ENCODE peak calls at places on chromosomes 7 and 10, in ten cellular contexts. One of them, this sample, is unnamed. For H3K27me3 and H3K4me1, the result is how much of the 10 kb centered on the place peaks cover.

GRCh38 chr7:151246161-151247015 is 2.1 kb downstream of the SMARCD3 start:
- DNase-seq in H9: no peak
- DNase-seq in left lung: no peak
- DNase-seq in SJSA1: no peak
- DNase-seq in Peyer's patch: no peak
- DNase-seq in iPS DF 6.9: no peak
- DNase-seq in CD4-positive, CD25-positive, alpha-beta regulatory T cell: no peak
- DNase-seq in upper lobe of left lung: no peak
- DNase-seq in cardiac muscle cell: no peak
- DNase-seq in ascending aorta: no peak
- DNase-seq in this sample: no peak

GRCh38 chr10:102629661-102630614 is 14.3 kb upstream of the TRIM8 start:
- DNase-seq in H9: peak
- DNase-seq in SJSA1: peak
- DNase-seq in left lung: peak
- DNase-seq in upper lobe of left lung: no peak
- DNase-seq in cardiac muscle cell: peak
- DNase-seq in Peyer's patch: no peak
- DNase-seq in CD4-positive, CD25-positive, alpha-beta regulatory T cell: no peak
- DNase-seq in iPS DF 6.9: no peak
- DNase-seq in ascending aorta: no peak
- DNase-seq in this sample: no peak

GRCh38 chr7:111030358-111030735 is 60.6 kb upstream of the LRRN3 start:
- DNase-seq in left lung: no peak
- DNase-seq in Peyer's patch: no peak
- DNase-seq in CD4-positive, CD25-positive, alpha-beta regulatory T cell: no peak
- DNase-seq in iPS DF 6.9: no peak
- DNase-seq in cardiac muscle cell: no peak
- DNase-seq in H9: no peak
- DNase-seq in SJSA1: no peak
- DNase-seq in ascending aorta: no peak
- DNase-seq in upper lobe of left lung: no peak
- DNase-seq in this sample: no peak

GRCh38 chr10:58240531-58240930 is 27.2 kb downstream of the IPMK start:
- DNase-seq in H9: no peak
- DNase-seq in CD4-positive, CD25-positive, alpha-beta regulatory T cell: no peak
- DNase-seq in cardiac muscle cell: peak
- DNase-seq in iPS DF 6.9: no peak
- DNase-seq in upper lobe of left lung: no peak
- DNase-seq in left lung: no peak
- DNase-seq in Peyer's patch: no peak
- DNase-seq in SJSA1: no peak
- DNase-seq in ascending aorta: no peak
- DNase-seq in this sample: no peak

GRCh38 chr10:95755511-95756004 is 405 bp upstream of the ENTPD1 start:
- DNase-seq in Peyer's patch: peak
- DNase-seq in left lung: peak
- DNase-seq in SJSA1: no peak
- DNase-seq in cardiac muscle cell: peak
- DNase-seq in ascending aorta: peak
- DNase-seq in CD4-positive, CD25-positive, alpha-beta regulatory T cell: no peak
- DNase-seq in H9: peak
- DNase-seq in upper lobe of left lung: peak
- DNase-seq in iPS DF 6.9: no peak
- DNase-seq in this sample: peak

GRCh38 chr10:29541826-29542225 is 92.9 kb downstream of the SVIL start:
- DNase-seq in Peyer's patch: no peak
- DNase-seq in CD4-positive, CD25-positive, alpha-beta regulatory T cell: no peak
- DNase-seq in cardiac muscle cell: no peak
- DNase-seq in ascending aorta: no peak
- DNase-seq in SJSA1: no peak
- DNase-seq in H9: no peak
- DNase-seq in iPS DF 6.9: no peak
- DNase-seq in left lung: no peak
- DNase-seq in upper lobe of left lung: no peak
- DNase-seq in this sample: no peak

GRCh38 chr10:10359263-10359662 is 658.4 kb upstream of the CELF2 start:
- DNase-seq in left lung: no peak
- DNase-seq in SJSA1: no peak
- DNase-seq in Peyer's patch: no peak
- DNase-seq in H9: no peak
- DNase-seq in ascending aorta: no peak
- DNase-seq in cardiac muscle cell: no peak
- DNase-seq in iPS DF 6.9: no peak
- DNase-seq in upper lobe of left lung: no peak
- DNase-seq in CD4-positive, CD25-positive, alpha-beta regulatory T cell: no peak
- DNase-seq in this sample: no peak

GRCh38 chr7:108380527-108380926 is 75.7 kb downstream of the NRCAM start:
- DNase-seq in SJSA1: no peak
- DNase-seq in upper lobe of left lung: no peak
- DNase-seq in Peyer's patch: no peak
- DNase-seq in iPS DF 6.9: no peak
- DNase-seq in cardiac muscle cell: no peak
- DNase-seq in left lung: no peak
- DNase-seq in H9: no peak
- DNase-seq in CD4-positive, CD25-positive, alpha-beta regulatory T cell: no peak
- DNase-seq in ascending aorta: no peak
- DNase-seq in this sample: no peak

GRCh38 chr7:141590666-141591065 is 39.5 kb downstream of the AGK start:
- DNase-seq in H9: no peak
- DNase-seq in ascending aorta: no peak
- DNase-seq in SJSA1: no peak
- DNase-seq in Peyer's patch: no peak
- DNase-seq in iPS DF 6.9: no peak
- DNase-seq in upper lobe of left lung: peak
- DNase-seq in left lung: no peak
- DNase-seq in CD4-positive, CD25-positive, alpha-beta regulatory T cell: no peak
- DNase-seq in cardiac muscle cell: peak
- DNase-seq in this sample: no peak

GRCh38 chr7:47488205-47488968 is 93.5 kb downstream of the TNS3 start:
- DNase-seq in H9: no peak
- DNase-seq in cardiac muscle cell: no peak
- DNase-seq in iPS DF 6.9: no peak
- DNase-seq in ascending aorta: peak
- DNase-seq in Peyer's patch: no peak
- DNase-seq in left lung: no peak
- DNase-seq in upper lobe of left lung: no peak
- DNase-seq in CD4-positive, CD25-positive, alpha-beta regulatory T cell: no peak
- DNase-seq in SJSA1: peak
- DNase-seq in this sample: no peak

GRCh38 chr10:122139226-122139625 is 131.9 kb upstream of the BTBD16 start:
- DNase-seq in left lung: no peak
- DNase-seq in Peyer's patch: no peak
- DNase-seq in iPS DF 6.9: no peak
- DNase-seq in H9: no peak
- DNase-seq in cardiac muscle cell: no peak
- DNase-seq in CD4-positive, CD25-positive, alpha-beta regulatory T cell: no peak
- DNase-seq in ascending aorta: no peak
- DNase-seq in upper lobe of left lung: no peak
- DNase-seq in SJSA1: no peak
- DNase-seq in this sample: no peak

GRCh38 chr10:46314046-46314445 is 27.2 kb downstream of the ANTXRL start:
- DNase-seq in H9: peak
- DNase-seq in cardiac muscle cell: no peak
- DNase-seq in ascending aorta: no peak
- DNase-seq in left lung: peak
- DNase-seq in iPS DF 6.9: no peak
- DNase-seq in SJSA1: peak
- DNase-seq in CD4-positive, CD25-positive, alpha-beta regulatory T cell: no peak
- DNase-seq in Peyer's patch: peak
- DNase-seq in upper lobe of left lung: no peak
- DNase-seq in this sample: peak

GRCh38 chr10:121994429-121994881 is 5.5 kb downstream of the TACC2 start:
- DNase-seq in left lung: no peak
- DNase-seq in CD4-positive, CD25-positive, alpha-beta regulatory T cell: no peak
- DNase-seq in Peyer's patch: peak
- DNase-seq in H9: no peak
- DNase-seq in iPS DF 6.9: peak
- DNase-seq in cardiac muscle cell: no peak
- DNase-seq in upper lobe of left lung: peak
- DNase-seq in SJSA1: no peak
- DNase-seq in ascending aorta: no peak
- DNase-seq in this sample: peak

GRCh38 chr7:25122373-25122772 is 2.7 kb downstream of the CYCS start:
- DNase-seq in iPS DF 6.9: no peak
- DNase-seq in upper lobe of left lung: no peak
- DNase-seq in left lung: no peak
- DNase-seq in H9: no peak
- DNase-seq in ascending aorta: no peak
- DNase-seq in CD4-positive, CD25-positive, alpha-beta regulatory T cell: no peak
- DNase-seq in SJSA1: no peak
- DNase-seq in cardiac muscle cell: no peak
- DNase-seq in Peyer's patch: no peak
- DNase-seq in this sample: no peak

GRCh38 chr10:113121153-113121552 is 171.1 kb downstream of the TCF7L2 start:
- DNase-seq in Peyer's patch: no peak
- DNase-seq in ascending aorta: no peak
- DNase-seq in cardiac muscle cell: no peak
- DNase-seq in CD4-positive, CD25-positive, alpha-beta regulatory T cell: no peak
- DNase-seq in iPS DF 6.9: no peak
- DNase-seq in H9: no peak
- DNase-seq in upper lobe of left lung: no peak
- DNase-seq in SJSA1: no peak
- DNase-seq in left lung: no peak
- DNase-seq in this sample: no peak

DNA sequence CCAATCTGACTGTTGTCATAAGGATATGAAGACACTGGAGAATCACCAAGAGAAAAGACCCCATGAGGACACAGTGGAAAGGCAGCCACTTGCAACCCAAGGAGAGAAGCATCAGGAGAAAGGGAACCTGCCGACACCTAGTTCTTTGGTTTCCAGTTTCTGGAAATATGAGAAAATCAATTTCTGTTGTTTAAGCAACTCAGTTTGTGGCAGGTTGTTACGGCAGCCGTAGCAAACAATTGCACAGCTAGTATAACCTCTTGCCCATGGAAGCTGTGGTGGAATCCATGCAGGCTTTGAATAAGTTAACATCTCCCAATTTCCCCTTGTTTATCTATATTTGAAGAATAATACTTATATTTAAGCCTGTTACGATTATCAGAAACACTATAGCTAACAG is 1103.0 kb upstream of the PHF14 start:
- DNase-seq in upper lobe of left lung: no peak
- DNase-seq in iPS DF 6.9: no peak
- DNase-seq in CD4-positive, CD25-positive, alpha-beta regulatory T cell: no peak
- DNase-seq in SJSA1: no peak
- DNase-seq in left lung: no peak
- DNase-seq in ascending aorta: no peak
- DNase-seq in Peyer's patch: no peak
- DNase-seq in H9: no peak
- DNase-seq in cardiac muscle cell: no peak
- DNase-seq in this sample: no peak
- H3K27ac ChIP-seq in upper lobe of left lung: no peak
- H3K27ac ChIP-seq in iPS DF 6.9: no peak
- H3K27ac ChIP-seq in CD4-positive, CD25-positive, alpha-beta regulatory T cell: no peak
- H3K27ac ChIP-seq in SJSA1: no peak
- H3K27ac ChIP-seq in left lung: no peak
- H3K27ac ChIP-seq in ascending aorta: no peak
- H3K27ac ChIP-seq in Peyer's patch: no peak
- H3K27ac ChIP-seq in H9: no peak
- H3K27ac ChIP-seq in cardiac muscle cell: no peak
- H3K27ac ChIP-seq in this sample: no peak

GRCh38 chr7:18087031-18087686 is 59.5 kb upstream of the PRPS1L1 start:
- DNase-seq in ascending aorta: no peak
- DNase-seq in H9: peak
- DNase-seq in CD4-positive, CD25-positive, alpha-beta regulatory T cell: no peak
- DNase-seq in left lung: peak
- DNase-seq in iPS DF 6.9: no peak
- DNase-seq in Peyer's patch: no peak
- DNase-seq in cardiac muscle cell: peak
- DNase-seq in upper lobe of left lung: no peak
- DNase-seq in SJSA1: no peak
- DNase-seq in this sample: no peak
- H3K27me3 ChIP-seq in ascending aorta: under half
- H3K27me3 ChIP-seq in H9: under half
- H3K27me3 ChIP-seq in CD4-positive, CD25-positive, alpha-beta regulatory T cell: under half
- H3K27me3 ChIP-seq in left lung: under half
- H3K27me3 ChIP-seq in iPS DF 6.9: under half
- H3K27me3 ChIP-seq in Peyer's patch: under half
- H3K27me3 ChIP-seq in cardiac muscle cell: under half
- H3K27me3 ChIP-seq in upper lobe of left lung: under half
- H3K27me3 ChIP-seq in SJSA1: under half
- H3K27me3 ChIP-seq in this sample: under half

DNA sequence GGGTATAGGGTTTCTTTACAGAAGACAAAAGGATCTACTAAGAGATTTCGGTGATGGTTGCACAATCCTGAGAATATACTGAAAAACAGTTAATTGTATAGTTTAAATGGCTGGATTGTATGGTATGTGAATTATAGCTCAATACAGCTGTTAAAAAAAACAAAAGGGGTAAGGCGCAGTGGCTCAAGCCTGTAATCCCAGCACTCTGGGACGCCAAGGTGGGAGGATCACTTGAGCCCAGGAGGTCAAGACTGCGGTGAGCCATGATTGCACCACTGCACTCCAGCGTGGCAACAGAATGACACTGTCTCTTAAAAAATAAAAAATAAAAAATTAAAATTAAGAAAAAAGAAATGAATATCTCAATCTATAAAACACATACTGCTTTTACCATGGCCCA is 18.5 kb downstream of the ESYT2 start:
- DNase-seq in left lung: no peak
- DNase-seq in H9: no peak
- DNase-seq in iPS DF 6.9: no peak
- DNase-seq in ascending aorta: no peak
- DNase-seq in upper lobe of left lung: peak
- DNase-seq in SJSA1: no peak
- DNase-seq in cardiac muscle cell: no peak
- DNase-seq in Peyer's patch: no peak
- DNase-seq in CD4-positive, CD25-positive, alpha-beta regulatory T cell: no peak
- DNase-seq in this sample: no peak
- H3K4me1 ChIP-seq in left lung: half or more
- H3K4me1 ChIP-seq in H9: under half
- H3K4me1 ChIP-seq in iPS DF 6.9: under half
- H3K4me1 ChIP-seq in ascending aorta: under half
- H3K4me1 ChIP-seq in upper lobe of left lung: under half
- H3K4me1 ChIP-seq in SJSA1: under half
- H3K4me1 ChIP-seq in cardiac muscle cell: under half
- H3K4me1 ChIP-seq in Peyer's patch: under half
- H3K4me1 ChIP-seq in CD4-positive, CD25-positive, alpha-beta regulatory T cell: half or more
- H3K4me1 ChIP-seq in this sample: under half

DNA sequence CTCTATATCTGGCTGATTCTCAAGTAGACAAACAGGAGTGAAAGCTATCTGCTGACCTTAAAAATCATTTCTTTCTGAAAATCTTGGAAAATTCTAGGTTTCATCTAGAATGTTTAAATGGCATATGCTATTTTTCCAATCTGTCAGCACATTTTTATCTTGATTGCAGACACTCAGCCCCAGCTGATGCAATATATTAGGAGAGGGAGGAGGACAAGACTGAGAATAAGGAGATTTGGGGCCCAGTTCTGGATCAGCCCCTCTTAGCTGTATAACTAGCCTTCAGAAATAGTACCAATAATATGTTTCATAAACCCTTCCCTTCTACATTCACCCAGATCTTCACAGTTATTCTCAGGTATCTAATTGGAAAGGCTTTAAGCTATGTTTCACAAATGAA is 131.2 kb downstream of the HDAC9 start:
- DNase-seq in left lung: no peak
- DNase-seq in upper lobe of left lung: no peak
- DNase-seq in iPS DF 6.9: no peak
- DNase-seq in cardiac muscle cell: peak
- DNase-seq in Peyer's patch: no peak
- DNase-seq in H9: no peak
- DNase-seq in SJSA1: no peak
- DNase-seq in CD4-positive, CD25-positive, alpha-beta regulatory T cell: no peak
- DNase-seq in ascending aorta: no peak
- DNase-seq in this sample: no peak
- H3K27ac ChIP-seq in left lung: no peak
- H3K27ac ChIP-seq in upper lobe of left lung: no peak
- H3K27ac ChIP-seq in iPS DF 6.9: no peak
- H3K27ac ChIP-seq in cardiac muscle cell: no peak
- H3K27ac ChIP-seq in Peyer's patch: no peak
- H3K27ac ChIP-seq in H9: no peak
- H3K27ac ChIP-seq in SJSA1: no peak
- H3K27ac ChIP-seq in CD4-positive, CD25-positive, alpha-beta regulatory T cell: no peak
- H3K27ac ChIP-seq in ascending aorta: no peak
- H3K27ac ChIP-seq in this sample: no peak